ENCODE peak calls at places on chromosomes 1 and 21, in seven cellular contexts. One of them, this sample, is unnamed.
A peak's percentile ranks its signal among the peaks of the same experiment; 100 is the strongest.

GRCh38 chr1:21537932-21538630 is 28.9 kb downstream of the ALPL start:
- DNase-seq in sigmoid colon: no peak
- DNase-seq in OCI-LY7: no peak
- DNase-seq in cardiac fibroblast: peak; percentile 35
- DNase-seq in ovary: peak; percentile 54
- DNase-seq in cardiac muscle cell: peak; percentile 23
- DNase-seq in stomach: peak; percentile 27
- DNase-seq in this sample: no peak

GRCh38 chr21:14956826-14957225 is 108.0 kb downstream of the NRIP1 start:
- DNase-seq in sigmoid colon: no peak
- DNase-seq in OCI-LY7: no peak
- DNase-seq in cardiac fibroblast: peak; percentile 69
- DNase-seq in ovary: no peak
- DNase-seq in cardiac muscle cell: no peak
- DNase-seq in stomach: no peak
- DNase-seq in this sample: no peak

GRCh38 chr1:152160553-152160952 is 1.5 kb upstream of the RPTN start:
- DNase-seq in sigmoid colon: no peak
- DNase-seq in OCI-LY7: no peak
- DNase-seq in cardiac fibroblast: no peak
- DNase-seq in ovary: no peak
- DNase-seq in cardiac muscle cell: no peak
- DNase-seq in stomach: no peak
- DNase-seq in this sample: no peak

GRCh38 chr21:31198575-31198974 is 145.5 kb downstream of the TIAM1 start:
- DNase-seq in sigmoid colon: no peak
- DNase-seq in OCI-LY7: peak; percentile 69
- DNase-seq in cardiac fibroblast: peak; percentile 75
- DNase-seq in ovary: no peak
- DNase-seq in cardiac muscle cell: peak; percentile 66
- DNase-seq in stomach: no peak
- DNase-seq in this sample: peak; percentile 38

GRCh38 chr1:935751-936231 is 12.1 kb downstream of the SAMD11 start:
- DNase-seq in sigmoid colon: no peak
- DNase-seq in OCI-LY7: no peak
- DNase-seq in cardiac fibroblast: no peak
- DNase-seq in ovary: no peak
- DNase-seq in cardiac muscle cell: peak; percentile 93
- DNase-seq in stomach: no peak
- DNase-seq in this sample: no peak

GRCh38 chr21:32713726-32714125 is 14.1 kb downstream of the SYNJ1 start:
- DNase-seq in sigmoid colon: no peak
- DNase-seq in OCI-LY7: no peak
- DNase-seq in cardiac fibroblast: no peak
- DNase-seq in ovary: no peak
- DNase-seq in cardiac muscle cell: no peak
- DNase-seq in stomach: no peak
- DNase-seq in this sample: no peak

GRCh38 chr1:172342584-172343245 is 77.8 kb upstream of the C1orf105 start:
- DNase-seq in sigmoid colon: no peak
- DNase-seq in OCI-LY7: no peak
- DNase-seq in cardiac fibroblast: no peak
- DNase-seq in ovary: no peak
- DNase-seq in cardiac muscle cell: no peak
- DNase-seq in stomach: no peak
- DNase-seq in this sample: no peak

GRCh38 chr1:247647864-247648263 is 31.7 kb downstream of the OR13G1 start:
- DNase-seq in sigmoid colon: no peak
- DNase-seq in OCI-LY7: no peak
- DNase-seq in cardiac fibroblast: no peak
- DNase-seq in ovary: no peak
- DNase-seq in cardiac muscle cell: no peak
- DNase-seq in stomach: peak; percentile 56
- DNase-seq in this sample: no peak

GRCh38 chr1:201845331-201846083 is 16.6 kb downstream of the IPO9 start:
- DNase-seq in sigmoid colon: no peak
- DNase-seq in OCI-LY7: no peak
- DNase-seq in cardiac fibroblast: no peak
- DNase-seq in ovary: no peak
- DNase-seq in cardiac muscle cell: no peak
- DNase-seq in stomach: no peak
- DNase-seq in this sample: no peak

GRCh38 chr21:35485364-35485763 is 436.3 kb upstream of the RUNX1 start:
- DNase-seq in sigmoid colon: no peak
- DNase-seq in OCI-LY7: no peak
- DNase-seq in cardiac fibroblast: no peak
- DNase-seq in ovary: no peak
- DNase-seq in cardiac muscle cell: no peak
- DNase-seq in stomach: no peak
- DNase-seq in this sample: no peak

DNA sequence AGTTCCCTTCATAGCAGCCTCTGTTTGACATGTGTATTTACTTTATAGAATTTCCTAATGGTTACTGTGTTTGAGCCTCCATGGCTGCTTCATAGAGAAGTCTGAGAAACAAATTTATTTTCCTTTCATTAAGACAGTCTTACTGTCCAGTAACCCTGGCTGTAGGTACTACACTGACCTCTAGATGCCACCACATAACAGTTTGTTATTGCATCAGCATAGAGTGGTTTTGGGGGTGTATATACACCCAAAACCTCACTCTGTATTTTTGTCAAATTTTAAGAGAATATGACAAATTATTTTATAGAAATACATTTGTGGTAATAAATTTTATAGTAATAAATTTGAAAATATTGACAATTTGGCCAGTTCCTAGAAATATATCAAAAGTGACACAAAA is 57.3 kb downstream of the OBSCN start:
- DNase-seq in sigmoid colon: no peak
- DNase-seq in OCI-LY7: peak; percentile 14
- DNase-seq in cardiac fibroblast: peak; percentile 45
- DNase-seq in ovary: no peak
- DNase-seq in cardiac muscle cell: no peak
- DNase-seq in stomach: no peak
- DNase-seq in this sample: no peak
- TF ChIP-seq CTCF in sigmoid colon: no peak
- TF ChIP-seq CTCF in OCI-LY7: peak; percentile 57
- TF ChIP-seq CTCF in cardiac fibroblast: peak; percentile 34
- TF ChIP-seq CTCF in ovary: no peak
- TF ChIP-seq CTCF in cardiac muscle cell: peak; percentile 44
- TF ChIP-seq CTCF in stomach: no peak
- TF ChIP-seq CTCF in this sample: peak; percentile 22

GRCh38 chr1:30323352-30323751 is 400.0 kb downstream of the MATN1 start:
- DNase-seq in sigmoid colon: no peak
- DNase-seq in OCI-LY7: no peak
- DNase-seq in cardiac fibroblast: no peak
- DNase-seq in ovary: no peak
- DNase-seq in cardiac muscle cell: no peak
- DNase-seq in stomach: peak; percentile 4
- DNase-seq in this sample: no peak

GRCh38 chr1:30321216-30321910 is 402.0 kb downstream of the MATN1 start:
- DNase-seq in sigmoid colon: no peak
- DNase-seq in OCI-LY7: no peak
- DNase-seq in cardiac fibroblast: no peak
- DNase-seq in ovary: no peak
- DNase-seq in cardiac muscle cell: no peak
- DNase-seq in stomach: peak; percentile 15
- DNase-seq in this sample: no peak

GRCh38 chr1:30321996-30322858 is 401.2 kb downstream of the MATN1 start:
- DNase-seq in sigmoid colon: no peak
- DNase-seq in OCI-LY7: no peak
- DNase-seq in cardiac fibroblast: no peak
- DNase-seq in ovary: no peak
- DNase-seq in cardiac muscle cell: no peak
- DNase-seq in stomach: peak; percentile 10
- DNase-seq in this sample: no peak

GRCh38 chr1:30323841-30324240 is 399.5 kb downstream of the MATN1 start:
- DNase-seq in sigmoid colon: no peak
- DNase-seq in OCI-LY7: no peak
- DNase-seq in cardiac fibroblast: no peak
- DNase-seq in ovary: no peak
- DNase-seq in cardiac muscle cell: no peak
- DNase-seq in stomach: peak; percentile 10
- DNase-seq in this sample: no peak

GRCh38 chr1:30322859-30323257 is 400.5 kb downstream of the MATN1 start:
- DNase-seq in sigmoid colon: no peak
- DNase-seq in OCI-LY7: no peak
- DNase-seq in cardiac fibroblast: no peak
- DNase-seq in ovary: no peak
- DNase-seq in cardiac muscle cell: no peak
- DNase-seq in stomach: peak; percentile 17
- DNase-seq in this sample: no peak
- TF ChIP-seq CTCF in sigmoid colon: no peak
- TF ChIP-seq CTCF in OCI-LY7: peak; percentile 47
- TF ChIP-seq CTCF in cardiac fibroblast: no peak
- TF ChIP-seq CTCF in ovary: no peak
- TF ChIP-seq CTCF in cardiac muscle cell: no peak
- TF ChIP-seq CTCF in stomach: no peak
- TF ChIP-seq CTCF in this sample: no peak

DNA sequence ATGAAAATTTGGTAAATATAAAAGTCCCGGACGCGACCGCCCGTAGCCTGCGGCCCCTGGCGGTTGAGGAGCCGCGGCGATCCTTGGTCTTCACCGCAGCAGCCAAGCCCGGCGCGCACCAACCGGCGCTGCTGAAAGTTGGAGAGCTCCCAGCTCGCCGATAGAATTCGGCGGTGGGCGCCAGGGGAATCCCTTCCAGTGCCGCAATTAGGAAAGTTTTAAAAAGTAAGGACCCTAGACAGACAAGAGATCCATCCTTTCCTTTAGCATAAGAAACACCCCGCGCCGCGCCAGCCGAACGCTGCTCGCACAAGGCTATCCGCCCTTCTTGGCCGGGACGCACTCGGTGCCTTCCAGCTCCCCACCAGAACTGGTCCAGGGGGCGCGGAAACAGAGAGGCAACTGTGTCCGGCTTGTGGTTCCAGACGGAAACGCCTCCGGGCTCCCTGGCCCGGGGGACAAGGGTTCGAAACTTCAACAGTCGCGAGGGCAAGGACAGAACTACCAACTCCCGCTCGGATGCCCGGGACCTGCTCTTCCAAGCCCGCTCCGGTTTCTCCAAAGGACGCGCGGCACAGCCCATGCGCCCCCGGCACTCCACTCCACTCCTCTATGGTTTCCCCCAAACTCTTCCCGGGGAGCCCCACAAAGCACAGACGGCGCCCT is 1.7 kb downstream of the FAM78B start:
- DNase-seq in sigmoid colon: peak; percentile 68
- DNase-seq in OCI-LY7: peak; percentile 3
- DNase-seq in cardiac fibroblast: peak; percentile 48
- DNase-seq in ovary: peak; percentile 49
- DNase-seq in cardiac muscle cell: peak; percentile 88
- DNase-seq in stomach: peak; percentile 50
- DNase-seq in this sample: peak; percentile 37
- TF ChIP-seq CTCF in sigmoid colon: peak; percentile 55
- TF ChIP-seq CTCF in OCI-LY7: peak; percentile 44
- TF ChIP-seq CTCF in cardiac fibroblast: peak; percentile 68
- TF ChIP-seq CTCF in ovary: no peak
- TF ChIP-seq CTCF in cardiac muscle cell: peak; percentile 56
- TF ChIP-seq CTCF in stomach: no peak
- TF ChIP-seq CTCF in this sample: peak; percentile 43

DNA sequence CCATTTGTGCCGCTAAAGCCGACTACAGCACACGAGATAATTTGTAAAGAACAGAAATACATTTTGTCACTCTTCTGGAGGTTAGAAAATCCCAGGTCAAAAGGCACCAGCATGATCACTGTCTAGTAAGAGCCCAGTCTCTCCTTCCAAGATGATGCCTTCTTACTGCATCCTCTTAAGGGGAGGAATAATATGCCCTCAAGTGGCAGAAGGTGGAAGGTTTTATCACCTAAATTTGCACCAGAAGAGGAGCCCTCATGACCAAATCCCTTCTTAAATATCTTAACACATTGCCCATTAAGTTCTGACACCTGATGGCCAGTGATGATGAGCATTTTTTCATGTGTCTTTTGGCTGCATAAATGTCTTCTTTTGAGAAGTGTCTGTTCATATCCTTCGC is 326.7 kb upstream of the RGS18 start:
- DNase-seq in sigmoid colon: no peak
- DNase-seq in OCI-LY7: peak; percentile 17
- DNase-seq in cardiac fibroblast: peak; percentile 5
- DNase-seq in ovary: no peak
- DNase-seq in cardiac muscle cell: no peak
- DNase-seq in stomach: no peak
- DNase-seq in this sample: no peak
- TF ChIP-seq CTCF in sigmoid colon: no peak
- TF ChIP-seq CTCF in OCI-LY7: peak; percentile 32
- TF ChIP-seq CTCF in cardiac fibroblast: no peak
- TF ChIP-seq CTCF in ovary: no peak
- TF ChIP-seq CTCF in cardiac muscle cell: no peak
- TF ChIP-seq CTCF in stomach: no peak
- TF ChIP-seq CTCF in this sample: no peak

DNA sequence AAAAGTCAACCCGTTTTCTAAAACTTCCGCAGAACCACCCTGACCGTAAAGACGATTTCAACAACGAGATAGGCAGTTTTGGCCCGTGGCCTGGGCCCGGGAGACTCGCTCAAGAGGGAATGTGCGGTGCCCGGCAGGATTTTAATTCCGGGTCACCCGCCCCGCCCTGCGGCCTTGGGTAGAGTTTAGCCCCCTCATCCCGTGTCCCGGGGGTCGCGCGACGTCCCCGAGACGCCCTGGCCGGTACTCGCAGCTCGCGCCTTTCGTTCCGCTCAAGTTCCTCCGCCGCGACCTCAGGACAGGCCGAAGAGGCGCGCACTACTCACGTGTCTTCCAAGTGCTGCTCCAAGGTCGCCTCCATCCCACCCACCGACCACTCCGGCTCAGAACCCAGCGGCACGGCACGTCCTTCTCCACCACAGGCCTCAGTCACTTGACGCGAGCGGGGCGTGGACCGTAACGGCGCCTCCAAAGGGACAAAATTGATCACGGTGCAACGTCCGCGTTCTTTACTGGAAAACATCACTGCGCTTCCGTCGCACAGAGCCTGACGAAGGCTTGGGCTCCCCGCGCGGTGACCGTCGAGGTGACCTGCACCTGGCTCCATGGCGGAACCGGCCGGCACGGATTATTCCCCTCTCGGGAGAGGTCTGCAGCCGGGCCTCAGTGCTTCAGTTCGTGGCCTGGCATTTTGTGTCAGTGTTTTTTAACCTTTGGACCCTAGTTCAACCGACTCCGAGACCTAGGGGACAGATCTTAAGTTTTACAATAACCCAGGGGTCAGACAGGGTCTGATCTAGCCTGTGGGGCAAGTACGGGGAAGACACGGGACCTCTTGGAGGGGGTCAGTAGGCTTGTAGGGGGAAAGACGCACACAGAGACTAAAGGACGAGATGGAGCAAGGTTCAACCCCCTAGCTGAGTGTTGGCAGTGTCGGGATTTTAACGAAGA is at the start of gene LAMTOR5:
- DNase-seq in sigmoid colon: peak; percentile 97
- DNase-seq in OCI-LY7: peak; percentile 91
- DNase-seq in cardiac fibroblast: peak; percentile 94
- DNase-seq in ovary: peak; percentile 94
- DNase-seq in cardiac muscle cell: peak; percentile 95
- DNase-seq in stomach: peak; percentile 94
- DNase-seq in this sample: peak; percentile 91
- TF ChIP-seq CTCF in sigmoid colon: no peak
- TF ChIP-seq CTCF in OCI-LY7: peak; percentile 15
- TF ChIP-seq CTCF in cardiac fibroblast: no peak
- TF ChIP-seq CTCF in ovary: peak; percentile 33
- TF ChIP-seq CTCF in cardiac muscle cell: no peak
- TF ChIP-seq CTCF in stomach: no peak
- TF ChIP-seq CTCF in this sample: no peak

This sample was measured in GM10248.